ENCODE peak calls at places on chromosomes 5 and 9, in eight cellular contexts. E, A, Y, N, F, G, C and M are unnamed samples.

GRCh38 chr9:78121488-78121887 is 89.9 kb upstream of the GNAQ start:
- DNase-seq in E (peak), A (no peak), Y (peak), N (peak), F (peak), G (peak), C (peak), M (peak)

GRCh38 chr5:124451721-124452383 is 294.6 kb downstream of the ZNF608 start:
- DNase-seq in E (no peak), A (no peak), Y (no peak), N (no peak), F (no peak), G (no peak), C (no peak), M (no peak)

GRCh38 chr5:117833666-117834065 is 1154.7 kb downstream of the DTWD2 start:
- DNase-seq in E (no peak), A (no peak), Y (no peak), N (no peak), F (no peak), G (no peak), C (no peak), M (no peak)

GRCh38 chr9:16410601-16411285 is 459.7 kb downstream of the BNC2 start:
- DNase-seq in E (no peak), A (no peak), Y (no peak), N (no peak), F (no peak), G (peak), C (no peak), M (no peak)

GRCh38 chr5:980001-980588 is 28.5 kb upstream of the NKD2 start:
- DNase-seq in E (no peak), A (no peak), Y (no peak), N (no peak), F (no peak), G (no peak), C (no peak), M (no peak)

GRCh38 chr9:135050072-135050990 is 37.1 kb upstream of the OLFM1 start:
- DNase-seq in E (no peak), A (no peak), Y (no peak), N (no peak), F (peak), G (no peak), C (no peak), M (no peak)

GRCh38 chr9:121698627-121699270 is 47.3 kb downstream of the DAB2IP start:
- DNase-seq in E (no peak), A (no peak), Y (no peak), N (peak), F (no peak), G (no peak), C (peak), M (no peak)

GRCh38 chr5:125137535-125137934 is 391.1 kb upstream of the ZNF608 start:
- DNase-seq in E (no peak), A (no peak), Y (no peak), N (no peak), F (no peak), G (no peak), C (no peak), M (no peak)

GRCh38 chr5:78562719-78563330 is 85.7 kb downstream of the LHFPL2 start:
- DNase-seq in E (no peak), A (no peak), Y (no peak), N (no peak), F (no peak), G (no peak), C (no peak), M (no peak)

GRCh38 chr5:173785421-173785820 is 102.7 kb upstream of the CPEB4 start:
- DNase-seq in E (no peak), A (no peak), Y (no peak), N (no peak), F (no peak), G (no peak), C (no peak), M (no peak)

GRCh38 chr9:69049094-69049493 is 13.5 kb downstream of the FXN start:
- DNase-seq in E (no peak), A (no peak), Y (no peak), N (no peak), F (no peak), G (no peak), C (no peak), M (no peak)

GRCh38 chr5:76958976-76959767 is 6.3 kb downstream of the CRHBP start:
- DNase-seq in E (no peak), A (no peak), Y (no peak), N (no peak), F (no peak), G (no peak), C (no peak), M (no peak)

GRCh38 chr9:37363124-37363523 is 59.4 kb upstream of the GRHPR start:
- DNase-seq in E (no peak), A (no peak), Y (no peak), N (no peak), F (no peak), G (no peak), C (no peak), M (no peak)

GRCh38 chr5:68505917-68506860 is 290.6 kb downstream of the PIK3R1 start:
- DNase-seq in E (no peak), A (no peak), Y (peak), N (no peak), F (no peak), G (peak), C (no peak), M (no peak)

GRCh38 chr5:59517926-59518585 is 375.5 kb downstream of the PDE4D start:
- DNase-seq in E (no peak), A (no peak), Y (peak), N (no peak), F (no peak), G (peak), C (no peak), M (no peak)

GRCh38 chr5:31702709-31703108 is 63.8 kb downstream of the PDZD2 start:
- DNase-seq in E (no peak), A (no peak), Y (no peak), N (no peak), F (no peak), G (no peak), C (no peak), M (no peak)

GRCh38 chr9:68507098-68507795 is 33.4 kb downstream of the TMEM252 start:
- DNase-seq in E (no peak), A (no peak), Y (no peak), N (no peak), F (no peak), G (peak), C (no peak), M (no peak)

GRCh38 chr5:176918613-176919012 is 19.5 kb upstream of the HK3 start:
- DNase-seq in E (no peak), A (no peak), Y (no peak), N (no peak), F (no peak), G (no peak), C (no peak), M (no peak)

GRCh38 chr5:152689275-152689711 is 284.2 kb upstream of the NMUR2 start:
- DNase-seq in E (no peak), A (no peak), Y (no peak), N (no peak), F (no peak), G (no peak), C (no peak), M (no peak)

DNA sequence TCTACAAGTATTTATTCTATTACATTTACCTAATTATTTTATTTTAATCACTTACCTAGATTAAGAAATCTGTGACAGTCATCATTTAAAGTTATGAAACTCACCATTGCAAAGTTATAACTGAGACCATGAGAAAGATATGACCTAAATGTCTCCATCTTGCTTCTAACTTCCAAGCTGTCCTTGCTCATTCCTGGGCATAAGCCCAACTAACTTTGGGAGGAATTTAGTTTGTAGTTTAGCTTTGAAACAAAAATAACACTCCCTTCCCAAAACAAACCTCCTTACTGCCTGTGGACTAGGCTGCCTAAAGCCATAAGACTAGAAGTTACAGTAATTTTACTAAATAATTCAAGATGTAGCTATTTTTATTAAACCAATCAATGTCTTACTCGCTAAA is 195.6 kb upstream of the RAI14 start:
- DNase-seq in E (no peak), A (no peak), Y (peak), N (no peak), F (no peak), G (no peak), C (no peak), M (no peak)
- TF ChIP-seq CTCF in E (no peak), A (no peak), Y (no peak), N (no peak), F (no peak), G (no peak), C (no peak), M (no peak)

GRCh38 chr5:104941030-104941645 is 1378.5 kb upstream of the NUDT12 start:
- DNase-seq in E (no peak), A (no peak), Y (no peak), N (no peak), F (no peak), G (no peak), C (no peak), M (no peak)
- TF ChIP-seq CTCF in E (no peak), A (no peak), Y (no peak), N (peak), F (no peak), G (no peak), C (no peak), M (no peak)

DNA sequence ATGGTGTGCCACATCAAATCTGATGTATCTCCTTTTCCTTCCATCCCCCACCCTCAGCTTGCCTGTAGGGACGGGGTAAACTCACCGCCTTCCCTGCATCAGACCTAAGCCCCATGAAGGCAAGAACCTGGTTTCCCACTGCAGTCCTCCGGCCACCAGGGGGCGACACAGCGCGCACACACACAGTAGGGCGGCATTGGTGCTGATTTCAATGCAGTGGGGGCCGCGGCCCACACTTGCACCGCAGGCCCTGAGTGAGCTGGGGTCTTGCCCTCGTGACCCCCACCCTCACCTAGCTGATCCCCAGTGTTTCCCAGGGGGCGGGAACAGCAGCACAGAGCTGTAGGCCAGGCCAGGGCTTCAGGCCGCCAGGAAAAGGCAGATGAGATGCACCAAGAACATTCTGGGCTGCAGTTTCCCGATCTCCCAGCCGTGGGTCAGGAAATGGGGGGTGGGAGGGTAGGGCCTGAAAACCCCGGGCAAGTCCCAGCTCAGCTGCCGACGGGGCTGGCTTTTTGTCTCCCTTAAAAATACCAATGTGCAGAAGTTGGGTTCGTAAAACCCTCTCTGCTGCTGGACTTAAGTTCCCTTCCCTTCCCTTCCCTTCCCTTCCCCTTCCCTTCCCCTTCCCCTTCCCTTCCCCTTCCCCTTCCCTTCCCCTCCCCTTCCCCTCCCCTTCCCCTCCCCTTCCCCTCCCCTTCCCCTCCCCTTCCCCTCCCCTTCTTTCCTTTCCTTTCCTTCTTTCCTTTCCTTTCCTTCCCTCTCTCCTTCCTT is 19.5 kb downstream of the FAM163B start:
- DNase-seq in E (no peak), A (no peak), Y (no peak), N (peak), F (no peak), G (no peak), C (no peak), M (no peak)
- TF ChIP-seq CTCF in E (peak), A (no peak), Y (peak), N (peak), F (peak), G (peak), C (peak), M (no peak)

GRCh38 chr9:127347831-127348699 is 48.9 kb upstream of the SLC2A8 start:
- DNase-seq in E (peak), A (no peak), Y (peak), N (no peak), F (no peak), G (peak), C (no peak), M (no peak)

GRCh38 chr9:127345566-127345965 is 51.4 kb upstream of the SLC2A8 start:
- DNase-seq in E (no peak), A (no peak), Y (no peak), N (no peak), F (no peak), G (no peak), C (no peak), M (no peak)

GRCh38 chr9:127349483-127350127 is 47.4 kb upstream of the SLC2A8 start:
- DNase-seq in E (no peak), A (no peak), Y (no peak), N (no peak), F (no peak), G (no peak), C (no peak), M (no peak)

GRCh38 chr9:127344373-127344995 is 52.5 kb upstream of the SLC2A8 start:
- DNase-seq in E (no peak), A (no peak), Y (peak), N (no peak), F (no peak), G (no peak), C (no peak), M (no peak)

DNA sequence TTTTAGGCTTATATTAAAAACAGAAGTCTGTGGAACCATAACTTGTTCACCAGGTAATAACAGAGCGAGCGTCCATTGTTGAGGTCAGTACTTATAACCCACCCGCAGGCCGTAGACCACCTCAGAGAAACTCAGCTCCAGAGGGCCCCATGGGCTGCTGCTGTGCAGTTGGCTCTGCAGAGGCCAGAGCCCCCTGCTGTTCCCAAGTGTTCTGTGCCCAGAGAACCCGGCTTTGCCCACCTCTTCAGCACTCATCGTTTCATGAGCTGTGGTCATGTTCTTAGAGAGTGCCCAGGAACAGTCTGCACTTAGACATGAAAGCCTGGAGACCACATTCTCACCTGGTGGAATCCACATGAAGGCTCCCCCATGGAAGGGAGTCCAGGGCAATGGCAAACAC is 50.4 kb upstream of the SLC2A8 start:
- DNase-seq in E (no peak), A (no peak), Y (no peak), N (no peak), F (no peak), G (no peak), C (no peak), M (no peak)
- TF ChIP-seq CTCF in E (no peak), A (no peak), Y (peak), N (no peak), F (no peak), G (no peak), C (no peak), M (no peak)

GRCh38 chr5:141398608-141399007 is 861 bp downstream of the PCDHGB5 start:
- DNase-seq in E (no peak), A (no peak), Y (no peak), N (no peak), F (no peak), G (no peak), C (no peak), M (no peak)

GRCh38 chr5:141393267-141393666 is 834 bp downstream of the PCDHGA8 start:
- DNase-seq in E (no peak), A (no peak), Y (no peak), N (no peak), F (no peak), G (no peak), C (no peak), M (no peak)

GRCh38 chr5:141388661-141389060 is 1.2 kb downstream of the PCDHGB4 start:
- DNase-seq in E (no peak), A (no peak), Y (no peak), N (no peak), F (no peak), G (no peak), C (no peak), M (no peak)

GRCh38 chr5:141389153-141390042 is 1.9 kb downstream of the PCDHGB4 start:
- DNase-seq in E (no peak), A (no peak), Y (no peak), N (no peak), F (no peak), G (no peak), C (no peak), M (no peak)

DNA sequence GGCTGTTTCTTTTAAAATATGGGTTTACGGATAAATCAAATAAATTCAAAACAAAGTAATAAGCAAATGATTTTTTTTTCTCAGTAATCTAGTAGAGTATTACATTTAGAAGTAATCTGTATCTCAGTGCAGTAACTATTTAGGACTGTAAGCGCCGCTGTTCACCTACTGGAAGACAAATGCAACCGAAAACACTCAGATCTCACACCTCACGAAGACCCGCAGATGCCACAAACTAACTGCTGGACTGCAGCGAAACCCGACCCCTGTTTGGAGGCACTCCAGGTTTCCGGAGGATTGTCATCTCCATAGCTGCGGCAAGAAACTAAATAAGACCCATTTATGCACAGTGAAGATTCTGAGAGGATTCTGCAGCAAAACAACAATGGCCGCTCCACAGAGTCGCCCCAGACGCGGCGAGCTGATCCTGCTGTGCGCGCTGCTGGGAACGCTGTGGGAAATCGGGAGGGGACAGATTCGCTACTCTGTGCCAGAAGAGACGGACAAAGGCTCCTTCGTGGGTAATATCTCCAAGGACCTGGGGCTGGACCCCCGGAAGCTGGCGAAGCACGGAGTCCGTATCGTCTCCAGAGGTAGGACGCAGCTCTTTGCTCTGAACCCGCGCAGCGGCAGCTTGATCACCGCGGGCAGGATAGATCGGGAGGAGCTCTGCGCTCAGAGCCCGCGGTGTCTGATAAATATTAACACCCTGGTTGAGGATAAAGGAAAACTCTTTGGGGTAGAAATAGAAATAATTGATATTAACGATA is at the start of gene PCDHGA8:
- DNase-seq in E (no peak), A (no peak), Y (no peak), N (no peak), F (no peak), G (no peak), C (no peak), M (no peak)
- TF ChIP-seq CTCF in E (peak), A (no peak), Y (no peak), N (peak), F (peak), G (no peak), C (no peak), M (no peak)

GRCh38 chr5:57174128-57174849 is 430 bp downstream of the GPBP1 start:
- DNase-seq in E (no peak), A (no peak), Y (peak), N (peak), F (no peak), G (no peak), C (no peak), M (peak)

GRCh38 chr5:57174850-57175525 is 1.1 kb downstream of the GPBP1 start:
- DNase-seq in E (no peak), A (no peak), Y (no peak), N (no peak), F (no peak), G (no peak), C (no peak), M (no peak)

GRCh38 chr5:57173026-57173317 is 887 bp upstream of the GPBP1 start:
- DNase-seq in E (no peak), A (peak), Y (no peak), N (no peak), F (no peak), G (no peak), C (no peak), M (peak)

GRCh38 chr5:57172466-57172961 is 1.3 kb upstream of the GPBP1 start:
- DNase-seq in E (no peak), A (no peak), Y (no peak), N (peak), F (no peak), G (no peak), C (no peak), M (no peak)

GRCh38 chr5:57173318-57174127 is at the start of gene GPBP1:
- DNase-seq in E (peak), A (peak), Y (peak), N (peak), F (peak), G (peak), C (peak), M (peak)
- TF ChIP-seq CTCF in E (no peak), A (no peak), Y (no peak), N (no peak), F (no peak), G (no peak), C (no peak), M (peak)